ENCODE peak calls at places on chromosomes 12 and 14, in nine cellular contexts. R, D, Y, U, V, C, A, X and N are unnamed samples.

GRCh38 chr12:57329219-57329618 is 78.2 kb upstream of the STAC3 start:
- DNase-seq in R (no peak), D (no peak), Y (no peak), U (no peak), V (no peak), C (no peak), A (no peak), X (no peak), N (no peak)

GRCh38 chr14:52862652-52863338 is 71.4 kb upstream of the GNPNAT1 start:
- DNase-seq in R (no peak), D (no peak), Y (no peak), U (no peak), V (no peak), C (no peak), A (peak; percentile 88), X (no peak), N (no peak)

GRCh38 chr12:46388427-46388992 is 15.9 kb upstream of the SLC38A2 start:
- DNase-seq in R (no peak), D (no peak), Y (no peak), U (no peak), V (no peak), C (no peak), A (peak; percentile 71), X (no peak), N (no peak)

GRCh38 chr12:46483572-46484395 is 111.2 kb upstream of the SLC38A2 start:
- DNase-seq in R (no peak), D (no peak), Y (no peak), U (no peak), V (no peak), C (no peak), A (peak; percentile 59), X (peak; percentile 30), N (no peak)

GRCh38 chr14:76957224-76957881 is 71.2 kb downstream of the IRF2BPL start:
- DNase-seq in R (no peak), D (no peak), Y (no peak), U (no peak), V (no peak), C (no peak), A (no peak), X (no peak), N (no peak)

GRCh38 chr14:30657606-30658163 is 35.6 kb downstream of the SCFD1 start:
- DNase-seq in R (no peak), D (no peak), Y (no peak), U (no peak), V (no peak), C (no peak), A (peak; percentile 7), X (no peak), N (no peak)

GRCh38 chr12:19710811-19711793 is 271.8 kb downstream of the AEBP2 start:
- DNase-seq in R (no peak), D (no peak), Y (no peak), U (no peak), V (no peak), C (no peak), A (no peak), X (no peak), N (no peak)

GRCh38 chr14:69238883-69239282 is 21.1 kb upstream of the GALNT16 start:
- DNase-seq in R (no peak), D (no peak), Y (no peak), U (no peak), V (no peak), C (no peak), A (no peak), X (no peak), N (no peak)

GRCh38 chr14:104224516-104225281 is 86.3 kb downstream of the KIF26A start:
- DNase-seq in R (no peak), D (no peak), Y (peak; percentile 32), U (peak; percentile 73), V (no peak), C (no peak), A (no peak), X (no peak), N (peak; percentile 80)

GRCh38 chr12:102120886-102121285 is 903 bp downstream of the PARPBP start:
- DNase-seq in R (no peak), D (no peak), Y (no peak), U (peak; percentile 29), V (no peak), C (no peak), A (peak; percentile 29), X (no peak), N (no peak)

GRCh38 chr14:94857985-94858384 is 88.1 kb upstream of the GSC start:
- DNase-seq in R (no peak), D (no peak), Y (no peak), U (no peak), V (no peak), C (no peak), A (no peak), X (no peak), N (no peak)

GRCh38 chr12:26473291-26473690 is 277.9 kb downstream of the SSPN start:
- DNase-seq in R (no peak), D (no peak), Y (no peak), U (no peak), V (no peak), C (no peak), A (peak; percentile 51), X (no peak), N (no peak)

GRCh38 chr14:25033358-25033757 is 16.6 kb downstream of the STXBP6 start:
- DNase-seq in R (no peak), D (no peak), Y (no peak), U (no peak), V (no peak), C (no peak), A (no peak), X (no peak), N (no peak)

GRCh38 chr14:25026476-25027137 is 23.3 kb downstream of the STXBP6 start:
- DNase-seq in R (no peak), D (no peak), Y (no peak), U (no peak), V (no peak), C (no peak), A (no peak), X (no peak), N (no peak)

GRCh38 chr14:25034803-25035681 is 14.9 kb downstream of the STXBP6 start:
- DNase-seq in R (no peak), D (no peak), Y (no peak), U (no peak), V (no peak), C (no peak), A (no peak), X (no peak), N (no peak)

GRCh38 chr14:25037032-25037431 is 12.9 kb downstream of the STXBP6 start:
- DNase-seq in R (no peak), D (no peak), Y (peak; percentile 18), U (no peak), V (no peak), C (no peak), A (no peak), X (no peak), N (no peak)

GRCh38 chr14:25032092-25032784 is 17.7 kb downstream of the STXBP6 start:
- DNase-seq in R (no peak), D (no peak), Y (no peak), U (no peak), V (no peak), C (no peak), A (no peak), X (no peak), N (no peak)
- H3K9me3 ChIP-seq in R (no peaks in the 10 kb centered on the region), D (no peaks in the 10 kb centered on the region), Y (no peaks in the 10 kb centered on the region), U (no peaks in the 10 kb centered on the region), V (no peaks in the 10 kb centered on the region), C (no peaks in the 10 kb centered on the region), A (no peaks in the 10 kb centered on the region), X (no peaks in the 10 kb centered on the region), N (no peaks in the 10 kb centered on the region)

DNA sequence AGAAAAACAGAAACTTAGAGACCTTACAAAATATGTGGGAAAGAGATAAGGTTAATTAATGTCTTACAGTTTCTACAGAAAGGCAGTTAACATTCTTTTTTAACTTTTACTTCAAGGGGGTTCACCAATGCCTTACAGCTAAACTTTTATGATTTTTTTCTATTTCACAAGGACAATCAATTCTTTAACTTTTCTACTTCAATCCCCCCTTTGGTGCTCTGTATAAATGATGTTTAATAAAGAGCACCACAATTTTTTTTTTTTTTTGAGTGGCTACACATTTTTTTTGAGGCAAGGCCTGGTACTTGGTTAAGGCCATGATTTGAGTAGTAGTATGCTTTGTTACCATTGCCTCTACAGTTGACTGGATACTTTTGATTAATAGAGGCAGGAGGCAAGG is 279.6 kb downstream of the PRKD1 start:
- DNase-seq in R (no peak), D (no peak), Y (peak; percentile 23), U (no peak), V (no peak), C (no peak), A (peak; percentile 5), X (no peak), N (no peak)
- H3K9me3 ChIP-seq in R (peaks cover 5% of the 10 kb centered on the region), D (peaks cover 6% of the 10 kb centered on the region), Y (no peaks in the 10 kb centered on the region), U (peaks cover 9% of the 10 kb centered on the region), V (peaks cover 23% of the 10 kb centered on the region), C (peaks cover 17% of the 10 kb centered on the region), A (peaks cover 30% of the 10 kb centered on the region), X (no peaks in the 10 kb centered on the region), N (no peaks in the 10 kb centered on the region)

GRCh38 chr14:96903444-96904023 is 106.4 kb downstream of the VRK1 start:
- DNase-seq in R (no peak), D (no peak), Y (no peak), U (no peak), V (no peak), C (no peak), A (no peak), X (no peak), N (no peak)
- H3K9me3 ChIP-seq in R (no peaks in the 10 kb centered on the region), D (peaks cover 8% of the 10 kb centered on the region), Y (no peaks in the 10 kb centered on the region), U (no peaks in the 10 kb centered on the region), V (no peaks in the 10 kb centered on the region), C (peaks cover under 1% of the 10 kb centered on the region), A (no peaks in the 10 kb centered on the region), X (no peaks in the 10 kb centered on the region), N (no peaks in the 10 kb centered on the region)

GRCh38 chr14:28344381-28344780 is 422.2 kb upstream of the FOXG1 start:
- DNase-seq in R (no peak), D (no peak), Y (no peak), U (no peak), V (no peak), C (no peak), A (no peak), X (no peak), N (no peak)
- H3K9me3 ChIP-seq in R (no peaks in the 10 kb centered on the region), D (no peaks in the 10 kb centered on the region), Y (no peaks in the 10 kb centered on the region), U (no peaks in the 10 kb centered on the region), V (no peaks in the 10 kb centered on the region), C (no peaks in the 10 kb centered on the region), A (peaks cover 5% of the 10 kb centered on the region), X (no peaks in the 10 kb centered on the region), N (no peaks in the 10 kb centered on the region)